ENCODE peak calls at places on chromosomes 3 and 15, in five cellular contexts. One of them, this sample, is unnamed.

GRCh38 chr3:156795890-156796451 is 30.2 kb upstream of the LEKR1 start:
- DNase-seq in uterus: no peak
- DNase-seq in IMR-90: peak
- DNase-seq in sigmoid colon: no peak
- DNase-seq in body of pancreas: no peak
- DNase-seq in this sample: no peak

GRCh38 chr3:40262331-40262730 is 47.2 kb upstream of the EIF1B start:
- DNase-seq in body of pancreas: no peak
- DNase-seq in uterus: no peak
- DNase-seq in IMR-90: no peak
- DNase-seq in sigmoid colon: no peak
- DNase-seq in this sample: no peak

GRCh38 chr3:55484191-55484644 is 2.9 kb downstream of the WNT5A start:
- DNase-seq in IMR-90: no peak
- DNase-seq in sigmoid colon: no peak
- DNase-seq in uterus: no peak
- DNase-seq in body of pancreas: peak
- DNase-seq in this sample: no peak

GRCh38 chr3:177538743-177539730 is 341.8 kb upstream of the TBL1XR1 start:
- DNase-seq in IMR-90: peak
- DNase-seq in sigmoid colon: no peak
- DNase-seq in body of pancreas: no peak
- DNase-seq in uterus: no peak
- DNase-seq in this sample: no peak

GRCh38 chr3:185878920-185879319 is 54.1 kb upstream of the IGF2BP2 start:
- DNase-seq in sigmoid colon: no peak
- DNase-seq in IMR-90: no peak
- DNase-seq in body of pancreas: no peak
- DNase-seq in uterus: no peak
- DNase-seq in this sample: no peak

GRCh38 chr3:106819445-106819844 is 557.8 kb upstream of the CCDC54 start:
- DNase-seq in body of pancreas: no peak
- DNase-seq in IMR-90: no peak
- DNase-seq in uterus: no peak
- DNase-seq in sigmoid colon: no peak
- DNase-seq in this sample: no peak

GRCh38 chr3:14216257-14217048 is 37.8 kb downstream of the LSM3 start:
- DNase-seq in body of pancreas: peak
- DNase-seq in IMR-90: no peak
- DNase-seq in uterus: no peak
- DNase-seq in sigmoid colon: no peak
- DNase-seq in this sample: no peak

GRCh38 chr3:177982034-177982433 is 554.2 kb upstream of the KCNMB2 start:
- DNase-seq in sigmoid colon: no peak
- DNase-seq in uterus: no peak
- DNase-seq in IMR-90: peak
- DNase-seq in body of pancreas: no peak
- DNase-seq in this sample: no peak

GRCh38 chr3:49352286-49352685 is 5.9 kb downstream of the GPX1 start:
- DNase-seq in sigmoid colon: no peak
- DNase-seq in IMR-90: no peak
- DNase-seq in body of pancreas: no peak
- DNase-seq in uterus: no peak
- DNase-seq in this sample: no peak

GRCh38 chr3:194219826-194220407 is 84.0 kb downstream of the HES1 start:
- DNase-seq in IMR-90: no peak
- DNase-seq in body of pancreas: no peak
- DNase-seq in sigmoid colon: no peak
- DNase-seq in uterus: no peak
- DNase-seq in this sample: no peak

GRCh38 chr3:42066516-42067181 is 24.5 kb upstream of the TRAK1 start:
- DNase-seq in sigmoid colon: no peak
- DNase-seq in uterus: no peak
- DNase-seq in IMR-90: peak
- DNase-seq in body of pancreas: peak
- DNase-seq in this sample: no peak

GRCh38 chr15:56736308-56736707 is 3.0 kb upstream of the ZNF280D start:
- DNase-seq in uterus: no peak
- DNase-seq in sigmoid colon: no peak
- DNase-seq in IMR-90: peak
- DNase-seq in body of pancreas: no peak
- DNase-seq in this sample: no peak

GRCh38 chr15:65192016-65192415 is 6.9 kb upstream of the CLPX start:
- DNase-seq in IMR-90: peak
- DNase-seq in uterus: no peak
- DNase-seq in sigmoid colon: peak
- DNase-seq in body of pancreas: no peak
- DNase-seq in this sample: no peak

GRCh38 chr3:183131735-183132134 is 30.8 kb downstream of the LAMP3 start:
- DNase-seq in uterus: no peak
- DNase-seq in sigmoid colon: no peak
- DNase-seq in body of pancreas: no peak
- DNase-seq in IMR-90: peak
- DNase-seq in this sample: no peak

GRCh38 chr3:128278130-128278529 is 124.8 kb downstream of the EEFSEC start:
- DNase-seq in uterus: no peak
- DNase-seq in sigmoid colon: no peak
- DNase-seq in body of pancreas: no peak
- DNase-seq in IMR-90: no peak
- DNase-seq in this sample: no peak

GRCh38 chr3:116302087-116302747 is 143.1 kb downstream of the LSAMP start:
- DNase-seq in uterus: no peak
- DNase-seq in body of pancreas: no peak
- DNase-seq in sigmoid colon: no peak
- DNase-seq in IMR-90: peak
- DNase-seq in this sample: no peak

DNA sequence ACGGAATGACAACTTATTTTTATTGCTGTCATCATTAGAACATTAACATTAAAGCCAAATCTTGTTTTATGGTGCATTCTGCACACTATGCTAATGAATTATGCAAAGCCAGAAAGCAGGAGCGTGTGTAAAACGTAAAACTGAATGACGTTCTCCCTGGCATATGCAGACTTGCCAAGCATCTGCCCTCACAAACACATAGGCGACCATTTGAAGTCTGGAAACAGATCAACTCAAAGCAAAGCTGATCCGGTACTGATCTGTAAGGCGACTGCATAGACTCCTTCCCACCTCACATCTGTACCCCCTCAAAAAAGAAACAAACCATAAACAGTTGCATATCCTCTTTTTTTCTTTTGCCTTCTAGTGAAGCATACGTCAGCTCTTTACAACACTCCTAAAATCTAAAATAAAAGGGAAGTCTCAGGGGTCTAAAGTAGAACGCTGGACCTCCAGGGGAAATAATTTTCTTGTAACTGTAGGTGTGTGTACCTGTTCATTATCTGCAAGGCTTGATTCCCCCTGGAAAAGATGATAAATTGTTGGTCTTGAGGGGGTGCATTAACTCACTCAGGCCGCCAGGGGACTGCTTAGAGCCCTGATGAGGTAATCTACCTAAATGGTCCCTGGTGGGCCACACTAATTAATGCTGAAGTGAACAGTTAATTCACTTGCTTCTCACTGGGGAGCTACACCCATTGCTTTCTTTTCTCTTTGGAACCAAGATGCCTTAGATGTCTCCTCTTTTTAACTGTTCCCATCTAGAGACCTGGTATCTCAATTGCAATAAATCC is 231.4 kb downstream of the CDIN1 start:
- DNase-seq in IMR-90: no peak
- DNase-seq in body of pancreas: no peak
- DNase-seq in uterus: no peak
- DNase-seq in sigmoid colon: no peak
- DNase-seq in this sample: no peak
- TF ChIP-seq CTCF in IMR-90: no peak
- TF ChIP-seq CTCF in body of pancreas: no peak
- TF ChIP-seq CTCF in uterus: no peak
- TF ChIP-seq CTCF in sigmoid colon: no peak
- TF ChIP-seq CTCF in this sample: no peak

GRCh38 chr3:126187920-126188319 is 7.5 kb upstream of the ALDH1L1 start:
- DNase-seq in uterus: no peak
- DNase-seq in sigmoid colon: no peak
- DNase-seq in IMR-90: no peak
- DNase-seq in body of pancreas: no peak
- DNase-seq in this sample: no peak
- TF ChIP-seq POLR2A in uterus: no peak
- TF ChIP-seq POLR2A in sigmoid colon: no peak
- TF ChIP-seq POLR2A in IMR-90: no peak
- TF ChIP-seq POLR2A in body of pancreas: no peak
- TF ChIP-seq POLR2A in this sample: no peak

GRCh38 chr15:25616471-25616870 is 177.6 kb upstream of the UBE3A start:
- DNase-seq in body of pancreas: no peak
- DNase-seq in sigmoid colon: no peak
- DNase-seq in IMR-90: no peak
- DNase-seq in uterus: no peak
- DNase-seq in this sample: no peak

GRCh38 chr15:25619761-25620160 is 180.9 kb upstream of the UBE3A start:
- DNase-seq in uterus: no peak
- DNase-seq in body of pancreas: no peak
- DNase-seq in sigmoid colon: no peak
- DNase-seq in IMR-90: no peak
- DNase-seq in this sample: no peak

GRCh38 chr15:25620466-25620865 is 181.6 kb upstream of the UBE3A start:
- DNase-seq in sigmoid colon: no peak
- DNase-seq in body of pancreas: no peak
- DNase-seq in uterus: no peak
- DNase-seq in IMR-90: no peak
- DNase-seq in this sample: no peak

GRCh38 chr15:25619076-25619475 is 180.3 kb upstream of the UBE3A start:
- DNase-seq in uterus: no peak
- DNase-seq in IMR-90: no peak
- DNase-seq in sigmoid colon: no peak
- DNase-seq in body of pancreas: no peak
- DNase-seq in this sample: no peak

GRCh38 chr15:25618161-25618560 is 179.3 kb upstream of the UBE3A start:
- DNase-seq in IMR-90: no peak
- DNase-seq in body of pancreas: no peak
- DNase-seq in sigmoid colon: no peak
- DNase-seq in uterus: no peak
- DNase-seq in this sample: no peak
- TF ChIP-seq CTCF in IMR-90: no peak
- TF ChIP-seq CTCF in body of pancreas: no peak
- TF ChIP-seq CTCF in sigmoid colon: no peak
- TF ChIP-seq CTCF in uterus: no peak
- TF ChIP-seq CTCF in this sample: no peak

GRCh38 chr15:90872481-90873184 is 4.2 kb downstream of the FURIN start:
- DNase-seq in sigmoid colon: no peak
- DNase-seq in body of pancreas: peak
- DNase-seq in IMR-90: peak
- DNase-seq in uterus: peak
- DNase-seq in this sample: no peak

GRCh38 chr15:90873488-90873997 is 5.2 kb downstream of the FURIN start:
- DNase-seq in body of pancreas: no peak
- DNase-seq in uterus: no peak
- DNase-seq in IMR-90: no peak
- DNase-seq in sigmoid colon: no peak
- DNase-seq in this sample: no peak

GRCh38 chr15:90875549-90875981 is 7.2 kb downstream of the FURIN start:
- DNase-seq in sigmoid colon: no peak
- DNase-seq in uterus: no peak
- DNase-seq in body of pancreas: no peak
- DNase-seq in IMR-90: no peak
- DNase-seq in this sample: no peak

GRCh38 chr15:90876046-90876445 is 7.7 kb downstream of the FURIN start:
- DNase-seq in sigmoid colon: no peak
- DNase-seq in IMR-90: no peak
- DNase-seq in body of pancreas: no peak
- DNase-seq in uterus: no peak
- DNase-seq in this sample: no peak

GRCh38 chr15:90873998-90874605 is 5.7 kb downstream of the FURIN start:
- DNase-seq in body of pancreas: peak
- DNase-seq in IMR-90: no peak
- DNase-seq in uterus: no peak
- DNase-seq in sigmoid colon: no peak
- DNase-seq in this sample: peak
- TF ChIP-seq POLR2A in body of pancreas: peak
- TF ChIP-seq POLR2A in IMR-90: no peak
- TF ChIP-seq POLR2A in uterus: no peak
- TF ChIP-seq POLR2A in sigmoid colon: no peak
- TF ChIP-seq POLR2A in this sample: no peak